ENCODE peak calls at places on chromosome 11, in six cellular contexts. X is NCI-H146; L is stomach; F is RPMI8226; W is effector memory CD4-positive, alpha-beta T cell; R is activated T-cell treated with anti-CD3 and anti-CD28 coated beads for 1 hour. M is an unnamed sample.

GRCh38 chr11:134063991-134064747 is 4.7 kb upstream of the JAM3 start:
- DNase-seq in X (peak; percentile 89), L (no peak), F (no peak), W (no peak), R (no peak), M (no peak)

GRCh38 chr11:6655790-6656580 is at the start of gene DCHS1:
- DNase-seq in X (peak; percentile 60), L (no peak), F (no peak), W (no peak), R (no peak), M (no peak)

GRCh38 chr11:33868646-33869461 is 23.0 kb downstream of the LMO2 start:
- DNase-seq in X (no peak), L (no peak), F (no peak), W (no peak), R (no peak), M (no peak)

GRCh38 chr11:19573666-19574065 is 139.0 kb upstream of the NAV2 start:
- DNase-seq in X (no peak), L (no peak), F (no peak), W (no peak), R (no peak), M (peak; percentile 95)

GRCh38 chr11:12158926-12159325 is 48.5 kb downstream of the MICAL2 start:
- DNase-seq in X (no peak), L (no peak), F (no peak), W (no peak), R (no peak), M (no peak)

GRCh38 chr11:26703792-26704191 is 18.1 kb downstream of the SLC5A12 start:
- DNase-seq in X (no peak), L (no peak), F (no peak), W (no peak), R (no peak), M (no peak)

GRCh38 chr11:72652871-72653615 is 21.2 kb downstream of the PDE2A start:
- DNase-seq in X (peak; percentile 92), L (no peak), F (no peak), W (no peak), R (no peak), M (no peak)

GRCh38 chr11:65116370-65117205 is 913 bp downstream of the ZNHIT2 start:
- DNase-seq in X (peak; percentile 52), L (peak; percentile 42), F (peak; percentile 77), W (peak; percentile 31), R (peak; percentile 33), M (peak; percentile 26)

GRCh38 chr11:91913407-91913806 is 311.2 kb upstream of the FAT3 start:
- DNase-seq in X (no peak), L (no peak), F (no peak), W (no peak), R (no peak), M (no peak)

GRCh38 chr11:130156108-130157022 is 3.2 kb upstream of the ST14 start:
- DNase-seq in X (peak; percentile 7), L (no peak), F (peak; percentile 42), W (no peak), R (no peak), M (no peak)

GRCh38 chr11:204587-205109 is 2.6 kb downstream of the BET1L start:
- DNase-seq in X (no peak), L (peak; percentile 14), F (no peak), W (no peak), R (no peak), M (no peak)

GRCh38 chr11:120180571-120181445 is 30.0 kb upstream of the OAF start:
- DNase-seq in X (no peak), L (peak; percentile 20), F (no peak), W (no peak), R (no peak), M (no peak)

GRCh38 chr11:63680842-63681207 is 475 bp upstream of the RTN3 start:
- DNase-seq in X (peak; percentile 69), L (no peak), F (no peak), W (no peak), R (no peak), M (no peak)

GRCh38 chr11:46075168-46075567 is 46.1 kb downstream of the PHF21A start:
- DNase-seq in X (no peak), L (no peak), F (peak; percentile 23), W (no peak), R (no peak), M (no peak)

GRCh38 chr11:20003357-20003756 is 156.9 kb downstream of the DBX1 start:
- DNase-seq in X (peak; percentile 37), L (no peak), F (no peak), W (no peak), R (no peak), M (no peak)